ENCODE peak calls at places on chromosome 15, in nine cellular contexts. K, Q, B, A, E, O, V, G and P are unnamed samples.

GRCh38 chr15:31274496-31275330 is 51.9 kb upstream of the KLF13 start:
- DNase-seq in O (peak), K (peak), V (peak), E (peak), B (no peak), Q (no peak), G (no peak), A (no peak), P (no peak)

GRCh38 chr15:84883433-84883832 is 1.0 kb upstream of the SLC28A1 start:
- DNase-seq in G (no peak), V (no peak), K (no peak), E (no peak), Q (peak), A (no peak), B (no peak), O (no peak), P (no peak)

GRCh38 chr15:42070276-42070965 is 23.9 kb downstream of the PLA2G4D start:
- DNase-seq in B (no peak), E (peak), K (peak), A (no peak), V (no peak), O (no peak), Q (no peak), G (no peak), P (no peak)

GRCh38 chr15:77025471-77025901 is 30.6 kb downstream of the PSTPIP1 start:
- DNase-seq in G (no peak), B (no peak), E (no peak), Q (no peak), V (peak), A (no peak), K (no peak), O (peak), P (no peak)

GRCh38 chr15:22878103-22878502 is 39.6 kb downstream of the NIPA2 start:
- DNase-seq in B (no peak), K (no peak), E (no peak), O (no peak), Q (no peak), G (no peak), A (no peak), V (peak), P (no peak)

GRCh38 chr15:48112242-48112641 is 8.5 kb upstream of the SLC24A5 start:
- DNase-seq in V (peak), A (peak), G (no peak), B (peak), E (no peak), O (no peak), K (no peak), Q (peak), P (peak)

GRCh38 chr15:96344706-96345559 is 14.4 kb downstream of the NR2F2 start:
- DNase-seq in K (no peak), O (no peak), G (no peak), V (no peak), A (no peak), Q (no peak), E (no peak), B (no peak), P (no peak)

GRCh38 chr15:27864076-27864475 is 235.0 kb downstream of the OCA2 start:
- DNase-seq in B (no peak), A (no peak), K (no peak), E (no peak), Q (no peak), G (no peak), V (no peak), O (no peak), P (no peak)

GRCh38 chr15:72782274-72782992 is 1.1 kb downstream of the ADPGK start:
- DNase-seq in G (no peak), Q (no peak), K (no peak), O (no peak), B (no peak), E (no peak), A (no peak), V (no peak), P (peak)

GRCh38 chr15:90203922-90204321 is 2.8 kb downstream of the SEMA4B start:
- DNase-seq in G (no peak), B (no peak), Q (no peak), A (no peak), K (no peak), E (no peak), V (no peak), O (no peak), P (no peak)

GRCh38 chr15:22988811-22989210 is 8.6 kb upstream of the CYFIP1 start:
- DNase-seq in K (no peak), V (no peak), O (no peak), G (no peak), E (no peak), Q (no peak), A (no peak), B (no peak), P (no peak)

GRCh38 chr15:100862162-100862561 is 17.5 kb upstream of the ALDH1A3 start:
- DNase-seq in O (no peak), V (no peak), E (no peak), K (no peak), Q (no peak), B (no peak), A (no peak), G (no peak), P (no peak)

GRCh38 chr15:65655026-65655425 is 33.3 kb downstream of the SLC24A1 start:
- DNase-seq in G (no peak), E (no peak), K (no peak), B (no peak), O (no peak), A (no peak), Q (peak), V (no peak), P (no peak)

GRCh38 chr15:54481819-54482218 is 503.6 kb downstream of the UNC13C start:
- DNase-seq in B (no peak), G (no peak), K (no peak), V (peak), O (no peak), A (no peak), Q (no peak), E (no peak), P (peak)

DNA sequence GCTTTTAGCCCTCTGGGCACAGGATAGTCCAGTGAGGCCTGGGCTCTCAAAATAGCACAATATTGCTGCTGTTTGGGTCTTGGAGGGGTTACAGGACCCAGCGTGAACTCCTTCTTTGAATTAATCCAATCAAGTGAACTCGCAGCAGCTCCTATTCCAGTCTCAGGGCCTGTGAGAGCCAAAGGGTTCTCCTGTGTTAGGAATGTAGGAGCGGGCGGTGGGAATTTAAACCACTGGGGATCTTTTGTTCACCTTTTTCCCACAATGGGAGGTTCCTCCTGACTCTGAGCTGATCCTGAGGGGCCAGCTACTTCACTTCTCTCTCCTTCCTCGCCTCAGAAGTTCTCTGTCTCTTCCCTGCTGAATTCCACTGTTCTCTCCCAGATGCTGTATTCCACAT is 504.0 kb downstream of the UNC13C start:
- DNase-seq in G (no peak), B (no peak), A (no peak), E (no peak), O (no peak), K (no peak), Q (no peak), V (no peak), P (no peak)
- TF ChIP-seq CTCF in G (no peak), B (no peak), A (no peak), E (no peak), O (no peak), K (no peak), Q (no peak), V (no peak), P (no peak)

DNA sequence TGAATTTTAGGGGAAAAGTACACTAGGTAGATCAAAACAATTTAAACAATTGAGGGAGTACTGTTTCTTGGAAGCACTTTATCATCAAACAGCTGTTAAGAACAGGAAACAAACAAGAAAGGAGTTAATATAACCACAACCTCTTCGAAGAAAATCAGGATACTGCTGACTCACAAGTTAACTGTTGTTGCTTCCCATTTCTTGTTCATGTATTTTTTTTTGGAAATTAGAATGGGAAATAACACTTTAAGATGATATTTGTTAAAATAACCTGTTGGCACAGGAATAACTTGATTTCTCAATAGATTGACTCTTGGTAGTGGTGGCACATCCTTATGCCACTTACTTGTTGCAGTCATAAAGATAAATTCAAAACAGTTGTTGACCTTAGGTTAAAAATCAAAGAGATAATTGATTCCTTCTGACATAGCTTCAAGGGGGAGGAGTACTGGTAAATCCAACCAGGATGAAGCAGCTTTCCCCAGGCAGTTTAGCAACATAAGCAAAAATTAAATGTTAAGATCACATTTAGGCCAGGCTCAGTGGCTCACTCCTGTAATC is 3.3 kb downstream of the BNIP2 start:
- DNase-seq in E (no peak), K (no peak), B (peak), O (no peak), G (no peak), Q (peak), V (peak), A (no peak), P (no peak)
- H3K4me3 ChIP-seq in E (no peak), K (no peak), B (no peak), O (peak), G (no peak), Q (no peak), V (no peak), A (no peak), P (peak)

GRCh38 chr15:70912187-70912586 is 19.6 kb downstream of the LRRC49 start:
- DNase-seq in O (no peak), A (no peak), V (no peak), K (no peak), G (no peak), E (no peak), Q (no peak), B (no peak), P (no peak)

GRCh38 chr15:70910958-70911357 is 18.3 kb downstream of the LRRC49 start:
- DNase-seq in Q (no peak), A (no peak), E (no peak), V (no peak), G (no peak), B (no peak), O (no peak), K (no peak), P (no peak)

GRCh38 chr15:70902105-70902504 is 9.5 kb downstream of the LRRC49 start:
- DNase-seq in A (peak), Q (peak), V (no peak), E (no peak), B (peak), G (peak), K (no peak), O (no peak), P (no peak)

GRCh38 chr15:70906842-70907241 is 14.2 kb downstream of the LRRC49 start:
- DNase-seq in Q (peak), G (no peak), E (no peak), O (no peak), V (no peak), K (no peak), A (no peak), B (peak), P (no peak)

GRCh38 chr15:70907784-70908471 is 15.3 kb downstream of the LRRC49 start:
- DNase-seq in B (no peak), V (no peak), O (no peak), G (no peak), E (no peak), K (no peak), A (no peak), Q (no peak), P (no peak)
- TF ChIP-seq CTCF in B (no peak), V (peak), O (no peak), G (peak), E (no peak), K (no peak), A (peak), Q (no peak), P (peak)

GRCh38 chr15:40307421-40308165 is at the start of gene PLCB2:
- DNase-seq in K (no peak), E (peak), G (no peak), V (no peak), A (no peak), B (no peak), O (no peak), Q (no peak), P (peak)

GRCh38 chr15:40306371-40306770 is 1.4 kb downstream of the PLCB2 start:
- DNase-seq in K (no peak), E (no peak), G (no peak), O (no peak), Q (no peak), V (no peak), B (no peak), A (no peak), P (no peak)

GRCh38 chr15:40308844-40309189 is 1.1 kb upstream of the PLCB2 start:
- DNase-seq in K (no peak), E (peak), V (no peak), A (no peak), G (no peak), B (no peak), O (no peak), Q (no peak), P (peak)

GRCh38 chr15:40305281-40305680 is 2.5 kb downstream of the PLCB2 start:
- DNase-seq in B (no peak), V (no peak), A (no peak), Q (no peak), O (no peak), G (no peak), E (no peak), K (no peak), P (no peak)

DNA sequence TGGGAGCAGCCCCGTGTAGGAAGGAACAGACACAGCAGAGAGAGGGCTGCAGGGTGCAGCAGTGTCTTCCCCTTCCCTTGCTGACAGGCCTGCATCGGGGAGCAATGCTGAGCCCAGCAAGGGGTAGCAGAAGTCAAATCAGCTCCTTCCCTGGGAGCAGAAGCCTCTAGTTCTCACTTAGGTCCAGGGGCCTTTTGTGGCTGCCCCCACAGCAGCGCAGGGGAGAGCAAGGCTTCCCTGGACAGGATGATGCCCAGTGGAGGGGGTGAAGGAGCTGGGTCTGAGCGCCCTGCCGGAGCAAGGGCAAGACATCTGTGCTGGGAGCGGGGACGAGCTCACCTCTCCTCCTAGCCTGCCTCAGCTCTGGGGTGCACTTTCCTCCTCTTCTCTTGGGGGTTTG is 827 bp downstream of the PLCB2 start:
- DNase-seq in E (peak), O (no peak), K (no peak), Q (no peak), A (no peak), G (no peak), B (no peak), V (no peak), P (no peak)
- H3K4me3 ChIP-seq in E (peak), O (peak), K (peak), Q (no peak), A (no peak), G (no peak), B (no peak), V (no peak), P (peak)

GRCh38 chr15:45168751-45169551 is 18.8 kb downstream of the SHF start:
- DNase-seq in K (no peak), Q (no peak), B (no peak), E (no peak), V (peak), A (no peak), O (no peak), G (no peak), P (no peak)
- TF ChIP-seq CTCF in K (no peak), Q (no peak), B (no peak), E (no peak), V (no peak), A (no peak), O (no peak), G (no peak), P (no peak)

GRCh38 chr15:99474041-99474906 is 91.5 kb upstream of the MEF2A start:
- DNase-seq in Q (no peak), O (no peak), V (no peak), E (no peak), G (no peak), A (no peak), K (no peak), B (no peak), P (no peak)

GRCh38 chr15:99474981-99475753 is 90.6 kb upstream of the MEF2A start:
- DNase-seq in G (no peak), V (no peak), O (no peak), A (no peak), B (peak), Q (no peak), E (no peak), K (no peak), P (no peak)

GRCh38 chr15:99477745-99478525 is 87.8 kb upstream of the MEF2A start:
- DNase-seq in V (no peak), B (no peak), K (no peak), Q (no peak), G (no peak), O (no peak), E (no peak), A (no peak), P (no peak)

GRCh38 chr15:99475754-99476412 is 89.9 kb upstream of the MEF2A start:
- DNase-seq in A (no peak), O (no peak), G (no peak), K (no peak), Q (no peak), E (no peak), V (no peak), B (no peak), P (no peak)

DNA sequence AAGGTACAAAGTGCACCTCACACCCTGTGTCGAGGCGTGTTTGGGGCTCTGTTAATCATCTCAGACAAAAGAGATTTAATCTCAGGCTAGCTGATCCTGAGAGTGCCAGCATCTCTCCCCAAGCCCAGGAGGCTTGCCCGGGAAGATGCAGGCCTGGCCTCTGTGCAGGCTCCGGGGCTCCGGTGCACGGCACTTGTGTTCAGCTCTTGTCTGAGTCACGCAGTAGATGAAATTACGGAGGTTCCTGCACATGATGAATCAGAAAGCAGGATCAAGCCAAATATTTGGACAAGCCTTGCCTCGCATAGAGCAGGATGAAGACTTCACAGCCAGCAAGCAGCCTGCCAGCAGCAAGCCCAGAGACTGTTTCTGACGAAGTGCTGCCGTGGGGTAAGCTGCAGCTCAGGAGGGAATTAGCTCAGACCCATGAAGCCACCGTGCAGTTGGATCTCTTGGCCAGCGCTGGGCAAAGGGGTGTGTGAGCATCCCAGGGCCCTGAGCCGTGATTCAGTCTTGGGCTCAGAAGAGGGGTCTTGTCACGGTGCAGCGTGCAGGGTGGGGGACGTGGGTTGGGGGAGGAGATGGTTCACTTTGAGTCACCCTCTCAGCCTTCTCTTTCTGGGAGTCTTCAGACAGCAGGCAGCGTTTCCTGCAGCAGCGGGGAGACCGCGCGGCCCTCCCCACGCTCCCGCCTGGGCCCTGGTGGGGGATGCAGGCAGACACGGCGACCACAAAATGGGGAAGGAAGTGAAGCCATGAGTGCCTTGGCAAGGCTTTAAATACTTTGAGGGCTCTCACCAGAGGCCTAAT is 89.2 kb upstream of the MEF2A start:
- DNase-seq in E (peak), K (peak), Q (peak), G (peak), V (peak), B (peak), A (no peak), O (no peak), P (peak)
- H3K4me3 ChIP-seq in E (no peak), K (no peak), Q (peak), G (peak), V (peak), B (peak), A (no peak), O (no peak), P (no peak)

DNA sequence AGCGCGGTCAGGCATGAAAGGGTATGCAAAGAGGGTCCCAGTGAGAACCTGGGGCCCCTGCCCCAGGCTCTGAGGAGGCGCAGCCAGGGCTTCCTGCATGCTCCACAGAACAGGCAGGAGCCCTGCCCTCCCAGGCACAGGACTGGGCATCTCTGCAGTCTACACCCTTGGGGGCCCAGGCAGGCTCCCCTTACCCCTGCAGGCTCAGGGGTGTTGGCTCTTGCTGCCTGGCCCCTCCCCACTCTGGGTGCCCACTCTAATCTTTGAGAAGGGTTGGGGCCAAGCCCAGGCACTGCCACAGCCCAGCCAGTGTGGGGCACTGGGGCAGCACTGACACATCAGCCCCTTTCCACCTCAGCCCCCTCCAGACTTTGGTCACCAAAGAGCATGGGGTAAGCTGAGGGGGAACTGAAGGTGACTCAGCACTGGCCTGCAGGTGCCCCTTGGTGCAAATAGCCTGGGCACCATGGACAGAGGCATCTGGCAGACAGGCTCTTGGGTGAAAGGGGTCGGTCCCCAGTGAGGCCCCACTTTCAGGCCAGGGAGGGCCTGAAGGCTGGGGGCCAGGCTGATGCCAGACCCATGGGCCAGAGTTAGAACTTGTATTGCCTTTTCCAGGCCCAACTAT is 73.4 kb downstream of the NPAP1 start:
- DNase-seq in G (no peak), V (no peak), O (no peak), K (no peak), A (no peak), B (no peak), E (no peak), Q (no peak), P (no peak)
- TF ChIP-seq CTCF in G (no peak), V (no peak), O (no peak), K (no peak), A (no peak), B (no peak), E (no peak), Q (no peak), P (no peak)